ENCODE peak calls at places on chromosomes 6 and 20, in nine cellular contexts. M is left ventricle myocardium inferior, N is neuronal stem cell, Q is Panc1, L is HepG2, V is OCI-LY7, T is suprapubic skin, A is Karpas-422, B is gastrocnemius medialis. C is an unnamed sample.

GRCh38 chr20:7637184-7637583 is 303.1 kb downstream of the HAO1 start:
- DNase-seq in M (no peak), N (no peak), Q (no peak), L (no peak), V (no peak), T (no peak), A (no peak), B (no peak), C (no peak)

GRCh38 chr20:62243106-62243505 is 4.8 kb downstream of the OSBPL2 start:
- DNase-seq in M (no peak), N (no peak), Q (no peak), L (no peak), V (no peak), T (no peak), A (no peak), B (no peak), C (no peak)

GRCh38 chr6:99836471-99836870 is 157.6 kb downstream of the MCHR2 start:
- DNase-seq in M (no peak), N (no peak), Q (no peak), L (no peak), V (no peak), T (no peak), A (no peak), B (no peak), C (no peak)

GRCh38 chr6:133806358-133806757 is 82.6 kb upstream of the TCF21 start:
- DNase-seq in M (no peak), N (no peak), Q (no peak), L (no peak), V (no peak), T (no peak), A (no peak), B (no peak), C (no peak)

GRCh38 chr20:53032021-53033001 is 60.2 kb downstream of the TSHZ2 start:
- DNase-seq in M (no peak), N (no peak), Q (no peak), L (no peak), V (no peak), T (no peak), A (no peak), B (peak; percentile 18), C (no peak)

GRCh38 chr6:147614501-147614900 is 106.0 kb downstream of the SAMD5 start:
- DNase-seq in M (no peak), N (no peak), Q (no peak), L (no peak), V (no peak), T (no peak), A (no peak), B (no peak), C (no peak)

GRCh38 chr6:42561986-42562385 is 1.8 kb upstream of the UBR2 start:
- DNase-seq in M (no peak), N (no peak), Q (no peak), L (no peak), V (no peak), T (no peak), A (no peak), B (no peak), C (no peak)

GRCh38 chr6:110323004-110323657 is 35.0 kb downstream of the METTL24 start:
- DNase-seq in M (no peak), N (no peak), Q (no peak), L (no peak), V (no peak), T (no peak), A (no peak), B (no peak), C (no peak)

GRCh38 chr6:30914854-30915590 is 984 bp downstream of the VARS2 start:
- DNase-seq in M (no peak), N (no peak), Q (no peak), L (no peak), V (peak; percentile 35), T (no peak), A (peak; percentile 64), B (no peak), C (no peak)

GRCh38 chr6:161370882-161371281 is 97.0 kb upstream of the AGPAT4 start:
- DNase-seq in M (no peak), N (peak; percentile 66), Q (peak; percentile 55), L (peak; percentile 60), V (peak; percentile 76), T (no peak), A (peak; percentile 86), B (no peak), C (no peak)

GRCh38 chr6:144718431-144718830 is 433.3 kb downstream of the UTRN start:
- DNase-seq in M (no peak), N (no peak), Q (no peak), L (no peak), V (no peak), T (no peak), A (no peak), B (no peak), C (no peak)

GRCh38 chr6:65787787-65788186 is 80.8 kb upstream of the EYS start:
- DNase-seq in M (no peak), N (no peak), Q (no peak), L (no peak), V (no peak), T (no peak), A (no peak), B (no peak), C (peak; percentile 37)

GRCh38 chr6:3919130-3919628 is 70.0 kb downstream of the FAM50B start:
- DNase-seq in M (peak; percentile 57), N (no peak), Q (no peak), L (no peak), V (no peak), T (no peak), A (no peak), B (peak; percentile 80), C (no peak)

GRCh38 chr20:35042268-35042667 is 50.3 kb downstream of the TRPC4AP start:
- DNase-seq in M (no peak), N (no peak), Q (no peak), L (no peak), V (no peak), T (no peak), A (no peak), B (no peak), C (no peak)

GRCh38 chr6:136090929-136091328 is 159.2 kb downstream of the MTFR2 start:
- DNase-seq in M (no peak), N (no peak), Q (no peak), L (peak; percentile 46), V (no peak), T (no peak), A (no peak), B (no peak), C (no peak)
- H3K4me3 ChIP-seq in M (no peak overlapping the region), N (no peak overlapping the region), Q (no peak overlapping the region), L (no peak overlapping the region), V (no peak overlapping the region), T (no peak overlapping the region), A (no peak overlapping the region), B (no peak overlapping the region), C (no peak overlapping the region)

DNA sequence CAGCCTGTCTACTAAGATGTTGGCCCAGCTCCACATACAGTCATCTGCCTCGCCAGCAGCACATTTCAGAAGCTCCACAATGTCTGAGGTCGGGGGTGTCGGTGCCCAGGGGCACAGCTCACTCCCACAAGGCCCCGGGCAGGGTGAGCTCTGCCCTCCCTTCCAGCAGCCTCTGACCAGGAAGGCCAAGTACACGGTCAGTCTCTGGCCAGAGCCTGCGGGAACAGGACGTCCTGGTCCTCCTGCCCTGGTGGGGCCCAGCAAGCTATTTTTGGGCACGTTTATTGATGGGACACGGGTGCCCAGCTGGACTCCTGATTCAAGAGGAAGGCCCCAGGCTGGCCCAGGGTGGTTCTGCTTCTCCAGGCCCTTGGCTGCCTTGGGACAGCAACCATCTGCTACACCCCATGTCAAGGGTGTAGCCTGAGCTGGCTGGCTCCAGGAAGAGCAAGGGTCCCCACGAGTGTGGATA is 114.9 kb upstream of the PTPN1 start:
- DNase-seq in M (peak; percentile 87), N (no peak), Q (no peak), L (no peak), V (no peak), T (peak; percentile 81), A (no peak), B (peak; percentile 97), C (peak; percentile 94)
- H3K4me1 ChIP-seq in M (peaks cover 70% of the 10 kb centered on the region), N (no peaks in the 10 kb centered on the region), Q (peaks cover 14% of the 10 kb centered on the region), L (peaks cover 95% of the 10 kb centered on the region), V (no peaks in the 10 kb centered on the region), T (peaks cover 30% of the 10 kb centered on the region), A (no peaks in the 10 kb centered on the region), B (peaks cover 66% of the 10 kb centered on the region), C (no peaks in the 10 kb centered on the region)

DNA sequence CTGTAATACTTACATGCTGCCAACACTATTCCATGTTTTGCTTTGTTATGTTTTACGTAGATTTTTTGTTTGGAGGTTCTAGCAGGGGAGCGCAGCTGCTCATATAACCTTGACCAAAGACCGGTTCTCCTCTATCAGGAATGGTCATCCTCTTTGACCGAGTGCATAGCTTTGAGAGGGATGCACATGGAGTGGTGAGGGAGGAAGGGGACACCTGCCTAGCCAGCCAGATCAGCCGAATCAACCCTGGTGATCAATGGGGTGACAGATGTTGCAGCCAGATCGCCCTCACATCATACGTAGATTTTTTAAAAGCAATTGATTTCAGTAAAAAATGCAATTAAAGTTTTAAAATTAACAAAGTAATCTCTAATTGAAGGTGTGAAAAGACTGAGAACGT is 6.3 kb downstream of the DSTN start:
- DNase-seq in M (no peak), N (no peak), Q (no peak), L (no peak), V (no peak), T (no peak), A (no peak), B (no peak), C (no peak)
- H3K36me3 ChIP-seq in M (no peaks in the 10 kb centered on the region), N (no peaks in the 10 kb centered on the region), Q (no peaks in the 10 kb centered on the region), L (no peaks in the 10 kb centered on the region), V (no peaks in the 10 kb centered on the region), T (no peaks in the 10 kb centered on the region), A (no peaks in the 10 kb centered on the region), B (no peaks in the 10 kb centered on the region), C (peaks cover 3% of the 10 kb centered on the region)

GRCh38 chr6:88165877-88166492 is at the start of gene CNR1:
- DNase-seq in M (peak; percentile 35), N (peak; percentile 60), Q (no peak), L (no peak), V (peak; percentile 83), T (no peak), A (peak; percentile 44), B (peak; percentile 10), C (peak; percentile 65)

GRCh38 chr6:88165087-88165876 is 865 bp downstream of the CNR1 start:
- DNase-seq in M (no peak), N (no peak), Q (no peak), L (no peak), V (no peak), T (no peak), A (no peak), B (no peak), C (no peak)

GRCh38 chr6:88161921-88162320 is 4.2 kb downstream of the CNR1 start:
- DNase-seq in M (no peak), N (no peak), Q (no peak), L (no peak), V (no peak), T (no peak), A (no peak), B (no peak), C (no peak)

GRCh38 chr6:88163576-88163975 is 2.6 kb downstream of the CNR1 start:
- DNase-seq in M (no peak), N (no peak), Q (no peak), L (no peak), V (peak; percentile 48), T (no peak), A (no peak), B (no peak), C (no peak)

DNA sequence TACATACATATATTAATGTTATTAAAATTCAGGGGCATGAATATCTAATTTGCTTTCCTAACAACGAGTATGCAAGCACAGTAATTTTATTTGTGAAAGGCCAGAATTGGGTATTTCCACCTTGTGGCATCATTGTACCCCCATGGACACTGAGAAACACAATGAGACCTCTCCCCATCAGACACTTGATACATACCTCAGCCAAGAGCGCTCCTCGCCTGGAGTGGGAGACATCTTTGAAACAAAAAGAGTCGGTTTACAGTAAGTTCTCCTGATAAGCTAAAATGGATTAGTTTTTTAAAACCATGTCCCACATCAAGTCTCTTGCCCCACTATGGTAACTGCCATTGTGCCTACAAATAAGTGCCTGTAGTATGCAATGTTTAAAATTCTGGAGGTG is 2.1 kb downstream of the CNR1 start:
- DNase-seq in M (no peak), N (no peak), Q (no peak), L (no peak), V (peak; percentile 68), T (no peak), A (no peak), B (no peak), C (no peak)
- H3K4me3 ChIP-seq in M (no peak overlapping the region), N (no peak overlapping the region), Q (no peak overlapping the region), L (no peak overlapping the region), V (peak overlapping the region; percentile 97), T (peak overlapping the region; percentile 67), A (no peak overlapping the region), B (no peak overlapping the region), C (no peak overlapping the region)